ENCODE peak calls at places on chromosomes 3 and 15, in four cellular contexts. One of them, this sample, is unnamed.

GRCh38 chr3:39429466-39429865 is 22.9 kb downstream of the RPSA start:
- DNase-seq in fibroblast of lung: no peak
- DNase-seq in keratinocyte: no peak
- DNase-seq in mammary epithelial cell: no peak
- DNase-seq in this sample: no peak

GRCh38 chr3:69309810-69310209 is 76.1 kb downstream of the FRMD4B start:
- DNase-seq in fibroblast of lung: peak
- DNase-seq in keratinocyte: no peak
- DNase-seq in mammary epithelial cell: peak
- DNase-seq in this sample: peak

GRCh38 chr3:111577798-111578685 is 17.1 kb downstream of the ZBED2 start:
- DNase-seq in keratinocyte: no peak
- DNase-seq in fibroblast of lung: peak
- DNase-seq in mammary epithelial cell: peak
- DNase-seq in this sample: peak

GRCh38 chr3:41234823-41235722 is 35.8 kb downstream of the CTNNB1 start:
- DNase-seq in fibroblast of lung: peak
- DNase-seq in mammary epithelial cell: no peak
- DNase-seq in keratinocyte: no peak
- DNase-seq in this sample: no peak

GRCh38 chr15:40333922-40334492 is 6.7 kb downstream of the CCDC9B start:
- DNase-seq in keratinocyte: no peak
- DNase-seq in fibroblast of lung: peak
- DNase-seq in mammary epithelial cell: no peak
- DNase-seq in this sample: peak

GRCh38 chr15:100131321-100132224 is 210.2 kb downstream of the ADAMTS17 start:
- DNase-seq in keratinocyte: no peak
- DNase-seq in mammary epithelial cell: peak
- DNase-seq in fibroblast of lung: peak
- DNase-seq in this sample: no peak

GRCh38 chr3:158152186-158152585 is 42.3 kb downstream of the RSRC1 start:
- DNase-seq in keratinocyte: no peak
- DNase-seq in mammary epithelial cell: peak
- DNase-seq in fibroblast of lung: peak
- DNase-seq in this sample: peak

GRCh38 chr15:91021516-91022074 is 799 bp downstream of the VPS33B start:
- DNase-seq in keratinocyte: peak
- DNase-seq in mammary epithelial cell: peak
- DNase-seq in fibroblast of lung: peak
- DNase-seq in this sample: peak

GRCh38 chr3:113055201-113055600 is 64.4 kb downstream of the GTPBP8 start:
- DNase-seq in fibroblast of lung: no peak
- DNase-seq in mammary epithelial cell: no peak
- DNase-seq in keratinocyte: no peak
- DNase-seq in this sample: peak

GRCh38 chr3:195873971-195874370 is 34.4 kb downstream of the TNK2 start:
- DNase-seq in fibroblast of lung: peak
- DNase-seq in mammary epithelial cell: peak
- DNase-seq in keratinocyte: no peak
- DNase-seq in this sample: no peak

GRCh38 chr3:106628407-106628806 is 748.8 kb upstream of the CCDC54 start:
- DNase-seq in keratinocyte: peak
- DNase-seq in mammary epithelial cell: peak
- DNase-seq in fibroblast of lung: peak
- DNase-seq in this sample: peak

GRCh38 chr3:194045289-194045688 is 90.7 kb upstream of the HES1 start:
- DNase-seq in mammary epithelial cell: no peak
- DNase-seq in fibroblast of lung: no peak
- DNase-seq in keratinocyte: no peak
- DNase-seq in this sample: no peak

GRCh38 chr3:37372669-37373068 is 198.3 kb upstream of the LRRFIP2 start:
- DNase-seq in keratinocyte: no peak
- DNase-seq in mammary epithelial cell: no peak
- DNase-seq in fibroblast of lung: no peak
- DNase-seq in this sample: no peak

GRCh38 chr3:112561085-112561692 is 573 bp downstream of the ATG3 start:
- DNase-seq in mammary epithelial cell: peak
- DNase-seq in fibroblast of lung: peak
- DNase-seq in keratinocyte: no peak
- DNase-seq in this sample: peak

GRCh38 chr3:127037971-127038446 is 55.1 kb downstream of the PLXNA1 start:
- DNase-seq in keratinocyte: no peak
- DNase-seq in mammary epithelial cell: no peak
- DNase-seq in fibroblast of lung: no peak
- DNase-seq in this sample: no peak

GRCh38 chr15:56205061-56205876 is 38.4 kb downstream of the RFX7 start:
- DNase-seq in fibroblast of lung: peak
- DNase-seq in keratinocyte: peak
- DNase-seq in mammary epithelial cell: peak
- DNase-seq in this sample: peak

GRCh38 chr3:50167782-50168317 is 12.7 kb downstream of the SEMA3F start:
- DNase-seq in keratinocyte: no peak
- DNase-seq in fibroblast of lung: no peak
- DNase-seq in mammary epithelial cell: no peak
- DNase-seq in this sample: no peak

GRCh38 chr3:151156618-151157216 is 46.3 kb downstream of the GPR171 start:
- DNase-seq in fibroblast of lung: peak
- DNase-seq in keratinocyte: peak
- DNase-seq in mammary epithelial cell: peak
- DNase-seq in this sample: peak

GRCh38 chr15:89772933-89773583 is 3.1 kb upstream of the MESP2 start:
- DNase-seq in fibroblast of lung: peak
- DNase-seq in keratinocyte: no peak
- DNase-seq in mammary epithelial cell: peak
- DNase-seq in this sample: peak
- H3K9ac ChIP-seq in fibroblast of lung: no peak
- H3K9ac ChIP-seq in keratinocyte: no peak
- H3K9ac ChIP-seq in mammary epithelial cell: no peak
- H3K9ac ChIP-seq in this sample: peak

GRCh38 chr3:71087109-71088018 is 496.2 kb downstream of the FOXP1 start:
- DNase-seq in fibroblast of lung: peak
- DNase-seq in mammary epithelial cell: peak
- DNase-seq in keratinocyte: no peak
- DNase-seq in this sample: peak
- H3K9ac ChIP-seq in fibroblast of lung: no peak
- H3K9ac ChIP-seq in mammary epithelial cell: no peak
- H3K9ac ChIP-seq in keratinocyte: no peak
- H3K9ac ChIP-seq in this sample: no peak

GRCh38 chr15:58297639-58298038 is 134.2 kb upstream of the LIPC start:
- DNase-seq in keratinocyte: no peak
- DNase-seq in fibroblast of lung: no peak
- DNase-seq in mammary epithelial cell: no peak
- DNase-seq in this sample: no peak
- H3K9ac ChIP-seq in keratinocyte: no peak
- H3K9ac ChIP-seq in fibroblast of lung: no peak
- H3K9ac ChIP-seq in mammary epithelial cell: no peak
- H3K9ac ChIP-seq in this sample: no peak

GRCh38 chr3:13645791-13646637 is 97.1 kb downstream of the FBLN2 start:
- DNase-seq in keratinocyte: no peak
- DNase-seq in mammary epithelial cell: no peak
- DNase-seq in fibroblast of lung: no peak
- DNase-seq in this sample: no peak

GRCh38 chr3:13642597-13642996 is 93.7 kb downstream of the FBLN2 start:
- DNase-seq in fibroblast of lung: peak
- DNase-seq in keratinocyte: no peak
- DNase-seq in mammary epithelial cell: no peak
- DNase-seq in this sample: no peak

GRCh38 chr3:13648060-13648743 is 99.3 kb downstream of the FBLN2 start:
- DNase-seq in keratinocyte: peak
- DNase-seq in mammary epithelial cell: peak
- DNase-seq in fibroblast of lung: peak
- DNase-seq in this sample: peak

GRCh38 chr3:13647314-13648059 is 98.6 kb downstream of the FBLN2 start:
- DNase-seq in fibroblast of lung: peak
- DNase-seq in keratinocyte: no peak
- DNase-seq in mammary epithelial cell: peak
- DNase-seq in this sample: peak

DNA sequence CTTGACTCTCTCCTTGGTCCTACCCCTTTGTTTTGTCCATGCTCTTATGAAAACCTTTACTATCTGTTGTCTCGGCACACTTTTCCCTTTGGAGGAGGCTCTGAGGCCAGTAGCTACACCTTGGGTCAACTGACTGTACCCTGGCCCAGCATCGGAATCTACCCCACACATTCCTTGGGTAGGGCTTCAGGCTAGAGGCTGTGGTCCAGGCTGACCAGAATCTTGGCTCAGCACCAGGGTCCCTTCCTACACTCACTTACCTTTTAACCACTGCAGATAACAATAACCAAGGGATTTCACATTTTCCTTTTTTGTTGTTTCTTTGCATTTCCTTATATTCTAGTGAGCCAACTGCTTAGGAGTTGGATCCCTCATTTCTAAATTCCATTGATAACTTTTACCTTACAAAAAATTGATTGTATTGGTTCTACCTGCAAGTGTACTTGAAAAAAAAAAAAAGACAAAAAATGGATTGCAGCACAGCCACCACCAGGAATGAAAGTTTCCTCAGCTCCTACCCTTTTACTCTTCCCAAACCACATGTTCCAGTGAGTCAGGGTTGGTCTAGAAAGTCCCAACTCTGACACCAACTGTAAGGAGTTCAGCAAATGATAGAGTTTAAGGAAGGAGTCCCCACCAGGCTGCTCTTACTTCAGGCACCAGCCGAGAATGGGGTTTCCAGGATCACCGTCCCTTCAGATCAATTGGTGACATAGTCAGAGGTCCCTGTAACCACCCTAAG is 95.6 kb downstream of the FBLN2 start:
- DNase-seq in fibroblast of lung: peak
- DNase-seq in mammary epithelial cell: peak
- DNase-seq in keratinocyte: no peak
- DNase-seq in this sample: peak
- H3K9ac ChIP-seq in fibroblast of lung: no peak
- H3K9ac ChIP-seq in mammary epithelial cell: no peak
- H3K9ac ChIP-seq in keratinocyte: no peak
- H3K9ac ChIP-seq in this sample: no peak

GRCh38 chr3:13112521-13113345 is 39.5 kb upstream of the IQSEC1 start:
- DNase-seq in mammary epithelial cell: no peak
- DNase-seq in keratinocyte: no peak
- DNase-seq in fibroblast of lung: no peak
- DNase-seq in this sample: no peak

GRCh38 chr3:13110678-13111116 is 37.5 kb upstream of the IQSEC1 start:
- DNase-seq in keratinocyte: peak
- DNase-seq in fibroblast of lung: no peak
- DNase-seq in mammary epithelial cell: peak
- DNase-seq in this sample: peak

GRCh38 chr3:13113346-13114335 is 40.4 kb upstream of the IQSEC1 start:
- DNase-seq in mammary epithelial cell: no peak
- DNase-seq in keratinocyte: no peak
- DNase-seq in fibroblast of lung: no peak
- DNase-seq in this sample: no peak

GRCh38 chr3:13111173-13111873 is 38.1 kb upstream of the IQSEC1 start:
- DNase-seq in mammary epithelial cell: peak
- DNase-seq in fibroblast of lung: no peak
- DNase-seq in keratinocyte: no peak
- DNase-seq in this sample: no peak

GRCh38 chr3:13111874-13112520 is 38.8 kb upstream of the IQSEC1 start:
- DNase-seq in fibroblast of lung: no peak
- DNase-seq in keratinocyte: no peak
- DNase-seq in mammary epithelial cell: no peak
- DNase-seq in this sample: no peak
- H3K9ac ChIP-seq in fibroblast of lung: no peak
- H3K9ac ChIP-seq in keratinocyte: no peak
- H3K9ac ChIP-seq in mammary epithelial cell: no peak
- H3K9ac ChIP-seq in this sample: no peak